ENCODE peak calls at places on chromosomes 2 and 18, in nine cellular contexts. One of them, this sample, is unnamed.

GRCh38 chr2:178700922-178701342 is 106.3 kb downstream of the TTN start:
- DNase-seq in HuH-7: peak; percentile 27
- DNase-seq in small intestine: peak; percentile 6
- DNase-seq in iris pigment epithelial cell: peak; percentile 27
- DNase-seq in NCI-H748 treated with DMSO at 0.1 percent for 48 hours: peak; percentile 14
- DNase-seq in sigmoid colon: no peak
- DNase-seq in ELF-1: no peak
- DNase-seq in tibial artery: no peak
- DNase-seq in stromal cell of bone marrow: no peak
- DNase-seq in this sample: no peak

GRCh38 chr18:54043484-54044256 is 180.8 kb downstream of the MBD2 start:
- DNase-seq in HuH-7: no peak
- DNase-seq in small intestine: no peak
- DNase-seq in iris pigment epithelial cell: peak; percentile 17
- DNase-seq in NCI-H748 treated with DMSO at 0.1 percent for 48 hours: no peak
- DNase-seq in sigmoid colon: no peak
- DNase-seq in ELF-1: no peak
- DNase-seq in tibial artery: no peak
- DNase-seq in stromal cell of bone marrow: no peak
- DNase-seq in this sample: no peak

GRCh38 chr2:182167882-182168281 is 182.2 kb downstream of the PPP1R1C start:
- DNase-seq in HuH-7: no peak
- DNase-seq in small intestine: no peak
- DNase-seq in iris pigment epithelial cell: no peak
- DNase-seq in NCI-H748 treated with DMSO at 0.1 percent for 48 hours: no peak
- DNase-seq in sigmoid colon: no peak
- DNase-seq in ELF-1: no peak
- DNase-seq in tibial artery: no peak
- DNase-seq in stromal cell of bone marrow: no peak
- DNase-seq in this sample: no peak

GRCh38 chr2:32564417-32565035 is 63.3 kb upstream of the TTC27 start:
- DNase-seq in HuH-7: no peak
- DNase-seq in small intestine: no peak
- DNase-seq in iris pigment epithelial cell: no peak
- DNase-seq in NCI-H748 treated with DMSO at 0.1 percent for 48 hours: no peak
- DNase-seq in sigmoid colon: no peak
- DNase-seq in ELF-1: no peak
- DNase-seq in tibial artery: no peak
- DNase-seq in stromal cell of bone marrow: no peak
- DNase-seq in this sample: no peak

GRCh38 chr2:139495851-139496250 is 715.7 kb upstream of the NXPH2 start:
- DNase-seq in HuH-7: no peak
- DNase-seq in small intestine: no peak
- DNase-seq in iris pigment epithelial cell: no peak
- DNase-seq in NCI-H748 treated with DMSO at 0.1 percent for 48 hours: no peak
- DNase-seq in sigmoid colon: no peak
- DNase-seq in ELF-1: no peak
- DNase-seq in tibial artery: no peak
- DNase-seq in stromal cell of bone marrow: no peak
- DNase-seq in this sample: no peak

GRCh38 chr2:204511021-204511420 is 34.3 kb upstream of the PARD3B start:
- DNase-seq in HuH-7: no peak
- DNase-seq in small intestine: no peak
- DNase-seq in iris pigment epithelial cell: no peak
- DNase-seq in NCI-H748 treated with DMSO at 0.1 percent for 48 hours: no peak
- DNase-seq in sigmoid colon: no peak
- DNase-seq in ELF-1: no peak
- DNase-seq in tibial artery: no peak
- DNase-seq in stromal cell of bone marrow: no peak
- DNase-seq in this sample: no peak

GRCh38 chr2:28403388-28403956 is 10.8 kb downstream of the FOSL2 start:
- DNase-seq in HuH-7: no peak
- DNase-seq in small intestine: no peak
- DNase-seq in iris pigment epithelial cell: no peak
- DNase-seq in NCI-H748 treated with DMSO at 0.1 percent for 48 hours: no peak
- DNase-seq in sigmoid colon: peak; percentile 70
- DNase-seq in ELF-1: no peak
- DNase-seq in tibial artery: no peak
- DNase-seq in stromal cell of bone marrow: no peak
- DNase-seq in this sample: no peak

GRCh38 chr2:219344756-219345458 is 12.4 kb upstream of the RESP18 start:
- DNase-seq in HuH-7: no peak
- DNase-seq in small intestine: no peak
- DNase-seq in iris pigment epithelial cell: peak; percentile 43
- DNase-seq in NCI-H748 treated with DMSO at 0.1 percent for 48 hours: no peak
- DNase-seq in sigmoid colon: peak; percentile 72
- DNase-seq in ELF-1: no peak
- DNase-seq in tibial artery: no peak
- DNase-seq in stromal cell of bone marrow: no peak
- DNase-seq in this sample: peak; percentile 38

GRCh38 chr18:9796933-9797549 is 88.7 kb upstream of the TXNDC2 start:
- DNase-seq in HuH-7: no peak
- DNase-seq in small intestine: no peak
- DNase-seq in iris pigment epithelial cell: no peak
- DNase-seq in NCI-H748 treated with DMSO at 0.1 percent for 48 hours: peak; percentile 47
- DNase-seq in sigmoid colon: no peak
- DNase-seq in ELF-1: no peak
- DNase-seq in tibial artery: no peak
- DNase-seq in stromal cell of bone marrow: no peak
- DNase-seq in this sample: no peak

GRCh38 chr2:62944362-62944761 is 106.3 kb upstream of the OTX1 start:
- DNase-seq in HuH-7: no peak
- DNase-seq in small intestine: no peak
- DNase-seq in iris pigment epithelial cell: no peak
- DNase-seq in NCI-H748 treated with DMSO at 0.1 percent for 48 hours: no peak
- DNase-seq in sigmoid colon: no peak
- DNase-seq in ELF-1: no peak
- DNase-seq in tibial artery: no peak
- DNase-seq in stromal cell of bone marrow: no peak
- DNase-seq in this sample: no peak